ENCODE peak calls at places on chromosomes 2 and 18, in five cellular contexts. C is NCI-H524 treated with DMSO at 0.1 percent for 48 hours; B is activated naive CD4-positive, alpha-beta T cell treated with anti-CD3 and anti-CD28 coated beads for 36 hours; N is kidney glomerular epithelial cell; Q is BJ. U is an unnamed sample.

GRCh38 chr18:31143025-31143424 is 19.6 kb downstream of the DSC1 start:
- DNase-seq in C (no peak), B (no peak), N (no peak), Q (no peak), U (no peak)

GRCh38 chr2:3320910-3321605 is 56.6 kb downstream of the EIPR1 start:
- DNase-seq in C (no peak), B (no peak), N (no peak), Q (no peak), U (no peak)

GRCh38 chr2:110674620-110675555 is 3.0 kb downstream of the BUB1 start:
- DNase-seq in C (no peak), B (peak), N (peak), Q (no peak), U (no peak)

GRCh38 chr18:36073676-36074075 is 6.3 kb upstream of the RPRD1A start:
- DNase-seq in C (no peak), B (no peak), N (no peak), Q (no peak), U (no peak)

GRCh38 chr2:174666312-174666711 is 68.7 kb upstream of the WIPF1 start:
- DNase-seq in C (no peak), B (no peak), N (no peak), Q (no peak), U (no peak)

GRCh38 chr18:28080876-28081300 is 96.0 kb downstream of the CDH2 start:
- DNase-seq in C (no peak), B (no peak), N (peak), Q (no peak), U (no peak)

GRCh38 chr2:40470817-40471809 is 19.2 kb upstream of the SLC8A1 start:
- DNase-seq in C (no peak), B (no peak), N (no peak), Q (no peak), U (no peak)

GRCh38 chr2:151032741-151033152 is 228.9 kb downstream of the RBM43 start:
- DNase-seq in C (no peak), B (no peak), N (no peak), Q (peak), U (peak)

GRCh38 chr18:56175309-56175708 is 463.1 kb downstream of the TXNL1 start:
- DNase-seq in C (no peak), B (no peak), N (no peak), Q (no peak), U (no peak)

GRCh38 chr2:134679740-134680139 is 39.1 kb downstream of the TMEM163 start:
- DNase-seq in C (no peak), B (peak), N (no peak), Q (no peak), U (no peak)

GRCh38 chr18:79848579-79849327 is 51.0 kb downstream of the KCNG2 start:
- DNase-seq in C (no peak), B (no peak), N (no peak), Q (no peak), U (no peak)

GRCh38 chr2:195162918-195163317 is 494.1 kb upstream of the SLC39A10 start:
- DNase-seq in C (no peak), B (no peak), N (no peak), Q (no peak), U (no peak)

GRCh38 chr18:77250501-77250925 is 865 bp downstream of the GALR1 start:
- DNase-seq in C (no peak), B (no peak), N (no peak), Q (no peak), U (no peak)

GRCh38 chr2:158825021-158825420 is 29.9 kb downstream of the DAPL1 start:
- DNase-seq in C (no peak), B (no peak), N (no peak), Q (no peak), U (no peak)

GRCh38 chr2:133531382-133531781 is 36.9 kb downstream of the NCKAP5 start:
- DNase-seq in C (no peak), B (no peak), N (no peak), Q (no peak), U (no peak)

GRCh38 chr2:112137516-112138142 is 556 bp upstream of the FBLN7 start:
- DNase-seq in C (no peak), B (peak), N (no peak), Q (no peak), U (no peak)

GRCh38 chr2:165401285-165401852 is 68.1 kb upstream of the CSRNP3 start:
- DNase-seq in C (no peak), B (peak), N (peak), Q (peak), U (peak)

GRCh38 chr18:6997802-6998201 is 119.8 kb downstream of the LAMA1 start:
- DNase-seq in C (no peak), B (no peak), N (no peak), Q (no peak), U (no peak)

GRCh38 chr2:43787895-43788294 is 14.1 kb downstream of the DYNC2LI1 start:
- DNase-seq in C (no peak), B (no peak), N (no peak), Q (no peak), U (no peak)

GRCh38 chr2:206071832-206072231 is 14.1 kb downstream of the INO80D start:
- DNase-seq in C (no peak), B (no peak), N (no peak), Q (no peak), U (no peak)

GRCh38 chr2:231288535-231289078 is 90.2 kb downstream of the ARMC9 start:
- DNase-seq in C (no peak), B (no peak), N (no peak), Q (no peak), U (no peak)

GRCh38 chr18:59220784-59221765 is 1.1 kb downstream of the GRP start:
- DNase-seq in C (no peak), B (no peak), N (no peak), Q (no peak), U (no peak)

GRCh38 chr18:57428221-57429150 is 6.7 kb upstream of the ONECUT2 start:
- DNase-seq in C (no peak), B (no peak), N (no peak), Q (no peak), U (no peak)

GRCh38 chr2:21438949-21439348 is 315.2 kb downstream of the TDRD15 start:
- DNase-seq in C (no peak), B (no peak), N (no peak), Q (peak), U (no peak)

GRCh38 chr2:168751104-168751768 is 51.2 kb upstream of the NOSTRIN start:
- DNase-seq in C (no peak), B (peak), N (no peak), Q (no peak), U (no peak)

GRCh38 chr2:109030870-109031480 is 42.0 kb upstream of the EDAR start:
- DNase-seq in C (no peak), B (peak), N (no peak), Q (no peak), U (no peak)

GRCh38 chr18:55013685-55014084 is 54.4 kb upstream of the CCDC68 start:
- DNase-seq in C (no peak), B (no peak), N (no peak), Q (no peak), U (no peak)

GRCh38 chr2:108612514-108613183 is 78.4 kb downstream of the LIMS1 start:
- DNase-seq in C (no peak), B (peak), N (no peak), Q (no peak), U (no peak)

GRCh38 chr18:3688682-3689081 is 238.7 kb downstream of the TGIF1 start:
- DNase-seq in C (no peak), B (no peak), N (peak), Q (peak), U (peak)

GRCh38 chr2:237500681-237501424 is 13.8 kb downstream of the MLPH start:
- DNase-seq in C (no peak), B (no peak), N (peak), Q (peak), U (peak)

U was measured in HFF-Myc.